ENCODE peak calls at places on chromosomes 4 and X, in six cellular contexts. E, C, K, H, X and Z are unnamed samples.

GRCh38 chr4:91116861-91117260 is 989.7 kb downstream of the CCSER1 start:
- DNase-seq in E (no peak), C (no peak), K (no peak), H (no peak), X (peak; percentile 32), Z (no peak)

GRCh38 chr4:5365071-5366008 is 314.1 kb downstream of the STK32B start:
- DNase-seq in E (no peak), C (peak; percentile 39), K (peak; percentile 97), H (no peak), X (peak; percentile 99), Z (no peak)

GRCh38 chrX:20414066-20414465 is 147.4 kb upstream of the RPS6KA3 start:
- DNase-seq in E (no peak), C (no peak), K (no peak), H (no peak), X (no peak), Z (no peak)

GRCh38 chr4:21544410-21544809 is 404.2 kb downstream of the KCNIP4 start:
- DNase-seq in E (no peak), C (no peak), K (no peak), H (no peak), X (no peak), Z (no peak)

GRCh38 chrX:137194164-137194563 is 160.4 kb upstream of the GPR101 start:
- DNase-seq in E (no peak), C (peak; percentile 26), K (peak; percentile 21), H (no peak), X (peak; percentile 7), Z (peak; percentile 6)

GRCh38 chrX:153774576-153775292 is 6.1 kb upstream of the SRPK3 start:
- DNase-seq in E (no peak), C (peak; percentile 6), K (no peak), H (peak; percentile 26), X (no peak), Z (no peak)

GRCh38 chr4:19924761-19925160 is 326.9 kb upstream of the SLIT2 start:
- DNase-seq in E (no peak), C (no peak), K (peak; percentile 17), H (no peak), X (no peak), Z (no peak)

GRCh38 chr4:184147858-184148799 is 69.5 kb downstream of the ENPP6 start:
- DNase-seq in E (no peak), C (no peak), K (peak; percentile 8), H (no peak), X (no peak), Z (no peak)

GRCh38 chrX:30570505-30570904 is 7.1 kb downstream of the TASL start:
- DNase-seq in E (no peak), C (no peak), K (peak; percentile 26), H (no peak), X (no peak), Z (peak; percentile 11)
- H3K27ac ChIP-seq in E (no peak overlapping the region), C (no peak overlapping the region), K (no peak overlapping the region), H (no peak overlapping the region), X (no peak overlapping the region), Z (no peak overlapping the region)

GRCh38 chrX:41689711-41690110 is 938 bp downstream of the GPR34 start:
- DNase-seq in E (no peak), C (no peak), K (no peak), H (no peak), X (no peak), Z (no peak)

GRCh38 chrX:41686788-41687187 is 2.0 kb upstream of the GPR34 start:
- DNase-seq in E (no peak), C (no peak), K (no peak), H (no peak), X (no peak), Z (no peak)

GRCh38 chrX:41684940-41685339 is 3.8 kb upstream of the GPR34 start:
- DNase-seq in E (no peak), C (no peak), K (no peak), H (no peak), X (no peak), Z (no peak)

GRCh38 chrX:41688835-41689234 is at the start of gene GPR34:
- DNase-seq in E (no peak), C (no peak), K (no peak), H (no peak), X (no peak), Z (peak; percentile 2)

DNA sequence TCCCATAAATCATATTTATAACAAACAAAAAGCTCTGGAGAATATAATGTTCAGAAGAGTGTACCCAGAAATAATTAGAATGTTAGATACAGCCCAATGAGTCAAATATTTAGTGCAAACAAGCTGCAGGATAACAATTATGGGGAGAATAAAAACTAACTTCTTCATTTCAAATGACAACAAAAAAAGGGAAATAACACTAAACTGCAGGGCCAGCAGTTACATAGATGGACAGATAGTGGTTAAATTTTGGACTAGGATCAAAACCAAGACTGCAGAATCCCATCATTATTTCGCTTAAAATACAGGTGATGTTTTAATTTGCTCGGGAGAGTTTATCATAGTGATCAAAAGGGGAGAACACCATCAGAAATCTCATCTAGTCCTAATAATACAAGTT is 619 bp upstream of the GPR34 start:
- DNase-seq in E (no peak), C (no peak), K (no peak), H (no peak), X (no peak), Z (no peak)
- H3K4me3 ChIP-seq in E (no peak overlapping the region), C (no peak overlapping the region), K (no peak overlapping the region), H (no peak overlapping the region), X (no peak overlapping the region), Z (no peak overlapping the region)

GRCh38 chrX:53440631-53441517 is 6.7 kb upstream of the HSD17B10 start:
- DNase-seq in E (peak; percentile 59), C (peak; percentile 44), K (peak; percentile 34), H (peak; percentile 48), X (peak; percentile 72), Z (no peak)

GRCh38 chrX:53442322-53442631 is 8.1 kb upstream of the HSD17B10 start:
- DNase-seq in E (no peak), C (no peak), K (no peak), H (no peak), X (no peak), Z (no peak)

GRCh38 chrX:53440101-53440500 is 5.9 kb upstream of the HSD17B10 start:
- DNase-seq in E (no peak), C (no peak), K (no peak), H (no peak), X (peak; percentile 5), Z (no peak)

GRCh38 chrX:53438832-53439230 is 4.7 kb upstream of the HSD17B10 start:
- DNase-seq in E (no peak), C (no peak), K (no peak), H (no peak), X (no peak), Z (no peak)

DNA sequence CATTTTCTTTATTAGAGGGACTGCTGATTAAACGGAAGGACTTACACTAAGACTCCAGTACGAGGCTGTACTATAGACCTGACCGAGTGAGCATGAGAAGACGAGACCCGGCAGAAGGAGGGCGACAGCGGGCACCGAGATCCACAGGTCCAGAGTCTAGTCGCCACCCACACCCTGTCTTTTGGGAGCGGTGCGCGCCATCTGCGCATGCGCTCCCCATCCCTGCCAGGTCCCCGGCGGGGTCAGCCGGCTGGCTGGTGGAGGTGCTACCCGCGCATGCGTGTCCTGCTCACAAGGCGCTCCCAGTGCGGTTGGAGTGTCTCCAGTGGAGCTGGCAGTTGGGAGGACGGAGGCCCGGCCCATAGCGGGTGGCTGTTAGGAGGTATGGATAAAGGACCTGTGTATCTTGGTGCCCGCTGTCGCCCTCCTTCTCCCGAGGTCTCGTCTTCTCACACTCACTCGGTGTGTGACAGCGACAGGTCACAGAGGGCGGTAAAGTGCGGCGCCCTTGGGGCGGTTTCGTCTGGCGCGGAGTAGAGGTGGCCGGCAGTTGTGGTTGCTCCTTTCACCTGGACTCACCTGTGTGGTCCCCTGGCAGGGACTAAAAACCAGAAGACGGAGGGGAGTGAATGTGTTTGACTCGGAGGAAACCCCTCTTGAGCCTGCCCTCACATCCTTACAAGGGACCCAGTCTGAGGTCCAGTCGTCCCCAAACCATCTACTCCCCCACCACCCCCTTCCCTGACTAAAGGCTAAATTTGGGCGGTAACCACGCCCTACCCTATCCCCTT is 7.6 kb upstream of the HSD17B10 start:
- DNase-seq in E (peak; percentile 28), C (peak; percentile 77), K (peak; percentile 49), H (peak; percentile 58), X (peak; percentile 71), Z (peak; percentile 68)
- H3K27ac ChIP-seq in E (no peak overlapping the region), C (peak overlapping the region; percentile 71), K (peak overlapping the region; percentile 48), H (peak overlapping the region; percentile 63), X (peak overlapping the region; percentile 60), Z (peak overlapping the region; percentile 3)

GRCh38 chr4:140237616-140238352 is 83.8 kb upstream of the MAML3 start:
- DNase-seq in E (peak; percentile 64), C (peak; percentile 23), K (peak; percentile 93), H (peak; percentile 70), X (no peak), Z (no peak)

GRCh38 chr4:140240237-140240636 is 86.3 kb upstream of the MAML3 start:
- DNase-seq in E (no peak), C (no peak), K (no peak), H (no peak), X (no peak), Z (no peak)

GRCh38 chr4:140236649-140237160 is 82.7 kb upstream of the MAML3 start:
- DNase-seq in E (no peak), C (no peak), K (peak; percentile 38), H (no peak), X (no peak), Z (no peak)

GRCh38 chr4:140238353-140239041 is 84.5 kb upstream of the MAML3 start:
- DNase-seq in E (peak; percentile 88), C (peak; percentile 63), K (peak; percentile 77), H (peak; percentile 54), X (peak; percentile 46), Z (no peak)

GRCh38 chr4:140239311-140239710 is 85.3 kb upstream of the MAML3 start:
- DNase-seq in E (no peak), C (no peak), K (no peak), H (no peak), X (no peak), Z (no peak)
- H3K4me3 ChIP-seq in E (no peak overlapping the region), C (no peak overlapping the region), K (no peak overlapping the region), H (no peak overlapping the region), X (no peak overlapping the region), Z (no peak overlapping the region)

GRCh38 chr4:8113611-8114343 is 44.8 kb downstream of the ABLIM2 start:
- DNase-seq in E (no peak), C (no peak), K (no peak), H (no peak), X (no peak), Z (no peak)
- H3K27ac ChIP-seq in E (no peak overlapping the region), C (peak overlapping the region; percentile 76), K (no peak overlapping the region), H (no peak overlapping the region), X (no peak overlapping the region), Z (no peak overlapping the region)

GRCh38 chr4:168535689-168536088 is 38.8 kb downstream of the PALLD start:
- DNase-seq in E (no peak), C (no peak), K (no peak), H (no peak), X (no peak), Z (no peak)
- H3K4me3 ChIP-seq in E (no peak overlapping the region), C (no peak overlapping the region), K (no peak overlapping the region), H (no peak overlapping the region), X (no peak overlapping the region), Z (no peak overlapping the region)

GRCh38 chrX:39897741-39898097 is 200.0 kb downstream of the BCOR start:
- DNase-seq in E (no peak), C (no peak), K (no peak), H (no peak), X (no peak), Z (no peak)
- H3K27ac ChIP-seq in E (no peak overlapping the region), C (peak overlapping the region; percentile 70), K (peak overlapping the region; percentile 65), H (no peak overlapping the region), X (peak overlapping the region; percentile 41), Z (no peak overlapping the region)